ENCODE peak calls at places on chromosomes 5 and 9, in ten cellular contexts. U, L, H, X, R, M, A, Q, T and E are unnamed samples.

GRCh38 chr9:104743377-104743985 is 4.0 kb upstream of the NIPSNAP3A start:
- DNase-seq in U (no peak), L (no peak), H (no peak), X (peak), R (no peak), M (peak), A (no peak), Q (peak), T (peak), E (peak)

GRCh38 chr9:84583866-84584265 is 85.7 kb upstream of the NTRK2 start:
- DNase-seq in U (no peak), L (no peak), H (no peak), X (peak), R (no peak), M (no peak), A (no peak), Q (no peak), T (no peak), E (no peak)

GRCh38 chr5:39446231-39446630 is 21.5 kb upstream of the DAB2 start:
- DNase-seq in U (no peak), L (no peak), H (no peak), X (no peak), R (no peak), M (no peak), A (no peak), Q (no peak), T (no peak), E (no peak)

GRCh38 chr5:35146386-35146785 is 83.9 kb downstream of the PRLR start:
- DNase-seq in U (no peak), L (no peak), H (no peak), X (no peak), R (no peak), M (no peak), A (no peak), Q (no peak), T (no peak), E (no peak)

GRCh38 chr9:38414040-38414723 is 10.1 kb downstream of the IGFBPL1 start:
- DNase-seq in U (no peak), L (no peak), H (no peak), X (no peak), R (no peak), M (no peak), A (no peak), Q (no peak), T (no peak), E (no peak)

GRCh38 chr9:127903557-127904475 is 4.4 kb upstream of the ST6GALNAC6 start:
- DNase-seq in U (peak), L (peak), H (peak), X (peak), R (no peak), M (no peak), A (peak), Q (peak), T (no peak), E (no peak)

GRCh38 chr5:150522504-150523464 is 14.9 kb downstream of the NDST1 start:
- DNase-seq in U (peak), L (no peak), H (peak), X (no peak), R (no peak), M (no peak), A (no peak), Q (no peak), T (peak), E (no peak)

GRCh38 chr9:125747053-125747764 is at the start of gene PBX3:
- DNase-seq in U (peak), L (peak), H (peak), X (peak), R (no peak), M (no peak), A (no peak), Q (peak), T (no peak), E (peak)

GRCh38 chr5:91072891-91073290 is 310.2 kb downstream of the ARRDC3 start:
- DNase-seq in U (no peak), L (no peak), H (no peak), X (no peak), R (no peak), M (peak), A (no peak), Q (no peak), T (no peak), E (no peak)

GRCh38 chr5:126525630-126526245 is 69.3 kb downstream of the ALDH7A1 start:
- DNase-seq in U (peak), L (no peak), H (peak), X (no peak), R (no peak), M (peak), A (peak), Q (no peak), T (no peak), E (no peak)

GRCh38 chr9:137697193-137697592 is 78.4 kb downstream of the EHMT1 start:
- DNase-seq in U (no peak), L (no peak), H (no peak), X (no peak), R (no peak), M (no peak), A (no peak), Q (no peak), T (no peak), E (no peak)

GRCh38 chr9:73135394-73135793 is 16.3 kb upstream of the ANXA1 start:
- DNase-seq in U (no peak), L (no peak), H (no peak), X (no peak), R (no peak), M (no peak), A (no peak), Q (no peak), T (no peak), E (no peak)

GRCh38 chr9:88722753-88723152 is 187.8 kb downstream of the NXNL2 start:
- DNase-seq in U (no peak), L (no peak), H (no peak), X (peak), R (no peak), M (no peak), A (no peak), Q (no peak), T (no peak), E (peak)

GRCh38 chr5:135085133-135085935 is 51.3 kb upstream of the PITX1 start:
- DNase-seq in U (no peak), L (no peak), H (peak), X (no peak), R (no peak), M (no peak), A (no peak), Q (no peak), T (peak), E (peak)

GRCh38 chr9:115198018-115198417 is 80.1 kb upstream of the TNC start:
- DNase-seq in U (peak), L (no peak), H (peak), X (no peak), R (no peak), M (peak), A (peak), Q (no peak), T (no peak), E (no peak)

GRCh38 chr5:52339285-52339684 is 448.4 kb upstream of the ITGA1 start:
- DNase-seq in U (no peak), L (no peak), H (no peak), X (no peak), R (no peak), M (no peak), A (no peak), Q (no peak), T (no peak), E (no peak)

GRCh38 chr9:122389799-122390481 is 19.1 kb downstream of the PTGS1 start:
- DNase-seq in U (no peak), L (no peak), H (no peak), X (peak), R (no peak), M (no peak), A (peak), Q (no peak), T (no peak), E (no peak)

GRCh38 chr9:97859346-97859745 is 6.3 kb downstream of the FOXE1 start:
- DNase-seq in U (no peak), L (no peak), H (no peak), X (no peak), R (no peak), M (no peak), A (no peak), Q (no peak), T (no peak), E (no peak)

GRCh38 chr5:132225165-132226032 is 2.3 kb downstream of the P4HA2 start:
- DNase-seq in U (peak), L (no peak), H (peak), X (peak), R (peak), M (peak), A (peak), Q (peak), T (no peak), E (peak)

GRCh38 chr5:113024298-113024697 is 47.7 kb downstream of the DCP2 start:
- DNase-seq in U (no peak), L (no peak), H (no peak), X (no peak), R (no peak), M (no peak), A (no peak), Q (no peak), T (no peak), E (no peak)

GRCh38 chr5:134245101-134245604 is 19.3 kb upstream of the PPP2CA start:
- DNase-seq in U (no peak), L (no peak), H (peak), X (peak), R (no peak), M (peak), A (no peak), Q (no peak), T (peak), E (peak)

GRCh38 chr5:111997308-111998159 is 240.5 kb upstream of the NREP start:
- DNase-seq in U (no peak), L (no peak), H (no peak), X (peak), R (no peak), M (peak), A (peak), Q (no peak), T (no peak), E (peak)

GRCh38 chr9:89278551-89278950 is 32.4 kb upstream of the CKS2 start:
- DNase-seq in U (no peak), L (no peak), H (no peak), X (peak), R (no peak), M (no peak), A (no peak), Q (no peak), T (no peak), E (no peak)

GRCh38 chr5:17257705-17258273 is 40.4 kb downstream of the BASP1 start:
- DNase-seq in U (no peak), L (no peak), H (no peak), X (no peak), R (no peak), M (no peak), A (no peak), Q (no peak), T (no peak), E (no peak)

GRCh38 chr5:106094128-106094726 is 1576.5 kb downstream of the EFNA5 start:
- DNase-seq in U (peak), L (no peak), H (no peak), X (no peak), R (no peak), M (peak), A (peak), Q (no peak), T (peak), E (peak)

GRCh38 chr5:141477815-141478214 is 2.0 kb downstream of the PCDHGC3 start:
- DNase-seq in U (no peak), L (no peak), H (no peak), X (no peak), R (no peak), M (no peak), A (no peak), Q (no peak), T (no peak), E (no peak)

GRCh38 chr5:141477169-141477568 is 1.4 kb downstream of the PCDHGC3 start:
- DNase-seq in U (no peak), L (no peak), H (no peak), X (no peak), R (no peak), M (no peak), A (no peak), Q (no peak), T (no peak), E (no peak)

GRCh38 chr5:141476132-141476909 is 555 bp downstream of the PCDHGC3 start:
- DNase-seq in U (peak), L (no peak), H (peak), X (peak), R (no peak), M (peak), A (peak), Q (no peak), T (no peak), E (peak)

GRCh38 chr5:141478321-141478945 is 2.7 kb downstream of the PCDHGC3 start:
- DNase-seq in U (peak), L (no peak), H (no peak), X (peak), R (no peak), M (peak), A (peak), Q (no peak), T (no peak), E (peak)

GRCh38 chr5:141475625-141476131 is at the start of gene PCDHGC3:
- DNase-seq in U (peak), L (no peak), H (peak), X (peak), R (peak), M (peak), A (peak), Q (peak), T (peak), E (peak)
- TF ChIP-seq CTCF in U (peak), L (no peak), H (peak), X (no peak), R (no peak), M (no peak), A (no peak), Q (no peak), T (peak), E (peak)

GRCh38 chr9:23088932-23089364 is 642.3 kb downstream of the DMRTA1 start:
- DNase-seq in U (no peak), L (no peak), H (no peak), X (peak), R (no peak), M (no peak), A (no peak), Q (no peak), T (no peak), E (no peak)
- TF ChIP-seq CTCF in U (no peak), L (no peak), H (no peak), X (no peak), R (no peak), M (no peak), A (no peak), Q (no peak), T (no peak), E (no peak)

GRCh38 chr5:1763960-1764605 is 35.6 kb downstream of the MRPL36 start:
- DNase-seq in U (no peak), L (no peak), H (no peak), X (peak), R (no peak), M (no peak), A (no peak), Q (no peak), T (no peak), E (no peak)
- TF ChIP-seq CTCF in U (no peak), L (no peak), H (no peak), X (no peak), R (no peak), M (no peak), A (no peak), Q (no peak), T (no peak), E (peak)

GRCh38 chr9:9352877-9353481 is 1259.8 kb downstream of the PTPRD start:
- DNase-seq in U (no peak), L (no peak), H (no peak), X (peak), R (no peak), M (peak), A (no peak), Q (no peak), T (no peak), E (no peak)
- TF ChIP-seq CTCF in U (peak), L (no peak), H (peak), X (peak), R (no peak), M (peak), A (no peak), Q (peak), T (peak), E (peak)